ENCODE peak calls at places on chromosomes 2 and 18, in eight cellular contexts. G is NCI-H1105; Z is stimulated activated CD8-positive, alpha-beta memory T cell treated with anti-CD3 and anti-CD28 coated beads, Interleukin-2, amount 100 ng/mL, for 1 hour; I is stimulated activated naive B cell treated with anti-CD40 and anti-IgM and Interleukin-4, amounts not matched to agents 10 μg/mL and 1 μg/mL and 100 μg/mL, for 72 hours; K is KBM-7; B is cardiac muscle cell; P is gastrocnemius medialis; L is brain microvascular endothelial cell. W is an unnamed sample.

GRCh38 chr2:84888401-84889276 is 7.8 kb upstream of the TRABD2A start:
- DNase-seq in G (no peak), Z (no peak), I (peak), K (peak), B (no peak), P (no peak), L (peak), W (no peak)

GRCh38 chr2:74181739-74182138 is 3.1 kb upstream of the MOB1A start:
- DNase-seq in G (no peak), Z (no peak), I (peak), K (peak), B (no peak), P (peak), L (no peak), W (no peak)

GRCh38 chr2:17644997-17645715 is 104.7 kb downstream of the VSNL1 start:
- DNase-seq in G (no peak), Z (no peak), I (no peak), K (no peak), B (no peak), P (no peak), L (peak), W (no peak)

GRCh38 chr2:212912445-212913103 is 238.8 kb downstream of the IKZF2 start:
- DNase-seq in G (no peak), Z (no peak), I (no peak), K (no peak), B (no peak), P (no peak), L (peak), W (no peak)

GRCh38 chr18:54247488-54248175 is 21.7 kb upstream of the POLI start:
- DNase-seq in G (peak), Z (no peak), I (no peak), K (no peak), B (no peak), P (no peak), L (no peak), W (no peak)

GRCh38 chr18:41938445-41938844 is 16.6 kb upstream of the PIK3C3 start:
- DNase-seq in G (no peak), Z (no peak), I (no peak), K (no peak), B (no peak), P (no peak), L (peak), W (no peak)

GRCh38 chr18:2083691-2084090 is 487.6 kb downstream of the METTL4 start:
- DNase-seq in G (no peak), Z (no peak), I (no peak), K (peak), B (peak), P (no peak), L (no peak), W (no peak)

GRCh38 chr2:115427436-115427835 is 985.0 kb downstream of the DPP10 start:
- DNase-seq in G (no peak), Z (no peak), I (no peak), K (no peak), B (no peak), P (no peak), L (no peak), W (no peak)

GRCh38 chr2:15243762-15244161 is 317.4 kb downstream of the NBAS start:
- DNase-seq in G (peak), Z (no peak), I (no peak), K (no peak), B (no peak), P (no peak), L (peak), W (peak)